ENCODE peak calls at places on chromosomes 6 and 20, in six cellular contexts. One of them, this sample, is unnamed.
A peak's percentile ranks its signal among the peaks of the same experiment; 100 is the strongest.

GRCh38 chr6:63740709-63741108 is 105.1 kb downstream of the PHF3 start:
- ATAC-seq in HepG2: no peak
- ATAC-seq in A549: no peak
- ATAC-seq in GM12878: no peak
- ATAC-seq in upper lobe of left lung: no peak
- ATAC-seq in K562: no peak
- ATAC-seq in this sample: no peak

GRCh38 chr6:35092362-35093117 is 48.6 kb downstream of the TCP11 start:
- ATAC-seq in K562: no peak
- ATAC-seq in HepG2: no peak
- ATAC-seq in upper lobe of left lung: no peak
- ATAC-seq in A549: no peak
- ATAC-seq in GM12878: no peak
- ATAC-seq in this sample: peak; percentile 37

GRCh38 chr6:147547369-147547902 is 38.9 kb downstream of the SAMD5 start:
- ATAC-seq in GM12878: no peak
- ATAC-seq in HepG2: no peak
- ATAC-seq in K562: peak; percentile 74
- ATAC-seq in upper lobe of left lung: no peak
- ATAC-seq in A549: no peak
- ATAC-seq in this sample: no peak

GRCh38 chr20:64038579-64039292 is 2.8 kb downstream of the C20orf204 start:
- ATAC-seq in HepG2: no peak
- ATAC-seq in GM12878: peak; percentile 68
- ATAC-seq in upper lobe of left lung: peak; percentile 88
- ATAC-seq in K562: peak; percentile 86
- ATAC-seq in A549: peak; percentile 88
- ATAC-seq in this sample: peak; percentile 81

GRCh38 chr20:53091789-53092188 is 119.6 kb downstream of the TSHZ2 start:
- ATAC-seq in A549: no peak
- ATAC-seq in HepG2: peak; percentile 58
- ATAC-seq in upper lobe of left lung: no peak
- ATAC-seq in GM12878: no peak
- ATAC-seq in K562: no peak
- ATAC-seq in this sample: no peak

GRCh38 chr6:93337772-93338394 is 81.5 kb downstream of the EPHA7 start:
- ATAC-seq in A549: no peak
- ATAC-seq in HepG2: no peak
- ATAC-seq in GM12878: no peak
- ATAC-seq in upper lobe of left lung: no peak
- ATAC-seq in K562: no peak
- ATAC-seq in this sample: no peak

GRCh38 chr6:149324428-149324827 is 6.9 kb downstream of the TAB2 start:
- ATAC-seq in upper lobe of left lung: no peak
- ATAC-seq in HepG2: no peak
- ATAC-seq in A549: no peak
- ATAC-seq in K562: peak; percentile 14
- ATAC-seq in GM12878: peak; percentile 28
- ATAC-seq in this sample: no peak

GRCh38 chr6:7145269-7146078 is 37.7 kb downstream of the RREB1 start:
- ATAC-seq in HepG2: no peak
- ATAC-seq in GM12878: no peak
- ATAC-seq in upper lobe of left lung: peak; percentile 68
- ATAC-seq in A549: no peak
- ATAC-seq in K562: no peak
- ATAC-seq in this sample: no peak

GRCh38 chr6:30614843-30615218 is 2.2 kb downstream of the PPP1R10 start:
- ATAC-seq in K562: peak; percentile 84
- ATAC-seq in upper lobe of left lung: peak; percentile 89
- ATAC-seq in HepG2: peak; percentile 58
- ATAC-seq in A549: peak; percentile 76
- ATAC-seq in GM12878: peak; percentile 79
- ATAC-seq in this sample: peak; percentile 82
- TF ChIP-seq EP300 in K562: peak; percentile 12
- TF ChIP-seq EP300 in upper lobe of left lung: no peak
- TF ChIP-seq EP300 in HepG2: no peak
- TF ChIP-seq EP300 in A549: no peak
- TF ChIP-seq EP300 in GM12878: no peak
- TF ChIP-seq EP300 in this sample: no peak

GRCh38 chr6:101391772-101392560 is 1.5 kb upstream of the GRIK2 start:
- ATAC-seq in A549: no peak
- ATAC-seq in HepG2: no peak
- ATAC-seq in upper lobe of left lung: no peak
- ATAC-seq in GM12878: no peak
- ATAC-seq in K562: no peak
- ATAC-seq in this sample: no peak
- H3K4me3 ChIP-seq in A549: no peak overlapping the region
- H3K4me3 ChIP-seq in HepG2: no peak overlapping the region
- H3K4me3 ChIP-seq in upper lobe of left lung: no peak overlapping the region
- H3K4me3 ChIP-seq in GM12878: no peak overlapping the region
- H3K4me3 ChIP-seq in K562: no peak overlapping the region
- H3K4me3 ChIP-seq in this sample: peak overlapping the region; percentile 52

GRCh38 chr6:75436869-75437268 is 56.7 kb downstream of the FILIP1 start:
- ATAC-seq in upper lobe of left lung: peak; percentile 37
- ATAC-seq in GM12878: no peak
- ATAC-seq in K562: no peak
- ATAC-seq in HepG2: no peak
- ATAC-seq in A549: no peak
- ATAC-seq in this sample: peak; percentile 79
- TF ChIP-seq EP300 in upper lobe of left lung: no peak
- TF ChIP-seq EP300 in GM12878: no peak
- TF ChIP-seq EP300 in K562: no peak
- TF ChIP-seq EP300 in HepG2: no peak
- TF ChIP-seq EP300 in A549: no peak
- TF ChIP-seq EP300 in this sample: no peak

GRCh38 chr6:50818673-50819072 is at the start of gene TFAP2B:
- ATAC-seq in upper lobe of left lung: no peak
- ATAC-seq in GM12878: no peak
- ATAC-seq in K562: no peak
- ATAC-seq in A549: no peak
- ATAC-seq in HepG2: no peak
- ATAC-seq in this sample: no peak
- H3K4me3 ChIP-seq in upper lobe of left lung: no peak within 1 kb of the TSS
- H3K4me3 ChIP-seq in GM12878: peak within 1 kb of the TSS; percentile 16
- H3K4me3 ChIP-seq in K562: no peak within 1 kb of the TSS
- H3K4me3 ChIP-seq in A549: no peak within 1 kb of the TSS
- H3K4me3 ChIP-seq in HepG2: no peak within 1 kb of the TSS
- H3K4me3 ChIP-seq in this sample: no peak within 1 kb of the TSS

GRCh38 chr6:4021133-4021861 is 57.6 kb downstream of the FAM217A start:
- ATAC-seq in K562: peak; percentile 75
- ATAC-seq in HepG2: peak; percentile 86
- ATAC-seq in GM12878: peak; percentile 78
- ATAC-seq in upper lobe of left lung: peak; percentile 93
- ATAC-seq in A549: peak; percentile 88
- ATAC-seq in this sample: peak; percentile 93
- TF ChIP-seq EP300 in K562: peak; percentile 26
- TF ChIP-seq EP300 in HepG2: no peak
- TF ChIP-seq EP300 in GM12878: no peak
- TF ChIP-seq EP300 in upper lobe of left lung: no peak
- TF ChIP-seq EP300 in A549: no peak
- TF ChIP-seq EP300 in this sample: no peak

DNA sequence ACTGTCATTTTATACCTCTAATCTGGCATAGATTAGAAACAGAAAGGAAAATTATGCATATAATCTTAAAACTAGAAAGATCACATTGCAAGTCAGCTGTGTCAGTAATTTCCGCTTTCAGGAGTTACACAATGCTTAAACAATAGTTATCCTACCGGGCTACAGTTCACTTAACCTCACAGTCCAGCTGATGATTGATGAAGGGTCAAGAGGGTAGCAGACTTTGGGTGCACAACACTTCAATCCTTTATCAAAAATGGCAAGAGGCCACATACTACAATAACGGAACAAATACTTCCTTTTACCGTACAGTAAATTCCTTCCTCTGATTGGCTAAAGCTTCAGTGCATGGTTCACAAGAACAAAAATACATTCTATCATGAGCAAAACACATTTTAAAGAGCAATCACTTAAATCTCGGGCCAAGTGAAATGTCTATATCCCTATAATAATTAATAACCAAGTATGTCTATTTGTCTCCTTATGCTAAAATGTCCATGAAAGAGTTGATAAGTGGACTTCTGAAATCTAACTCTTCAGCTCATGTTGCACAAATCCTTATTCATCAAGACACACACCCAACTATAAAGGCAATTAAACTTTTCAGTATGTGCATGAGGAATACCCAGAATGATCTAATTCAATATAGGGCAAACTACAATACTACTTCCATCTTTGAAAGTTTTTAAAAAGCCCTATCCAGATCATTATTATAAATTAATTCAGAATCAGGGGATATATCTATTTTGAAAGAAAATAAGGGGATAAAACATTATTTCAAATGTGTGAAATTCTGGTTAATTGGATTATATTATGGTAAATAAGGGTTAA is 76.8 kb downstream of the HIVEP2 start:
- ATAC-seq in HepG2: peak; percentile 96
- ATAC-seq in upper lobe of left lung: peak; percentile 69
- ATAC-seq in A549: no peak
- ATAC-seq in GM12878: peak; percentile 43
- ATAC-seq in K562: no peak
- ATAC-seq in this sample: peak; percentile 44
- H3K4me3 ChIP-seq in HepG2: no peak overlapping the region
- H3K4me3 ChIP-seq in upper lobe of left lung: no peak overlapping the region
- H3K4me3 ChIP-seq in A549: no peak overlapping the region
- H3K4me3 ChIP-seq in GM12878: no peak overlapping the region
- H3K4me3 ChIP-seq in K562: no peak overlapping the region
- H3K4me3 ChIP-seq in this sample: no peak overlapping the region

DNA sequence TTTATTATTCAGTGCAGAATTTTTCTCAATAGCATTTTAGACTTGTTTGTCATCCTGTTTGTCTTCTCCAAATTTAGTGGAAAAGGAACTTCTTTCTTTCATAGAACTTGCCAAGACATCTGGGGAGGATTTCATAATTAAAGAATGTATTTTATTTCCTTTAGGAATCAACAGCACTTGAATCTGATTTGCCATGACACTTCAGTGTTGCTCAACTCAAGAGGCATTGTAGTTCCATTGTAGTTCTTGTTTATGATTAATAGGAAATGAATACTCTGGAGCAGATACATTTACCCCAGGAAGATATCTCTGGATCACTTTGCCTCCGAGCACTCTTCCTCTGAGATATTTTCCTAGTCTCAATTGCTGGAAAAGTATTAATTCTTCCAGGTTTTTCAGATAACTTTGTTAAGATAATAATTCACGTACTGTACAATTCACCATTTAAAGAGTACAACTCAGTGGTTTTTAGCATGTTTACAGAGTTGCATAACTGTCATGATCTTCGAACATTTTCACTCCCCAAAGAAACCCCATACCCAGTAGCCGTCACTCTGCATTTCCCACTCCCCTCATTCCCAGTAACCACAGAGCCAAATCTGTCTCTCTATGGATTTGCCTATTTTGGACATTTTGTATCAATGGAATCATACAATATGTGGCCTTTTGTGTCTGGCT is 29.7 kb downstream of the AKAP12 start:
- ATAC-seq in K562: no peak
- ATAC-seq in upper lobe of left lung: no peak
- ATAC-seq in HepG2: peak; percentile 49
- ATAC-seq in GM12878: no peak
- ATAC-seq in A549: peak; percentile 38
- ATAC-seq in this sample: peak; percentile 64
- TF ChIP-seq EP300 in K562: no peak
- TF ChIP-seq EP300 in upper lobe of left lung: no peak
- TF ChIP-seq EP300 in HepG2: no peak
- TF ChIP-seq EP300 in GM12878: no peak
- TF ChIP-seq EP300 in A549: no peak
- TF ChIP-seq EP300 in this sample: no peak

DNA sequence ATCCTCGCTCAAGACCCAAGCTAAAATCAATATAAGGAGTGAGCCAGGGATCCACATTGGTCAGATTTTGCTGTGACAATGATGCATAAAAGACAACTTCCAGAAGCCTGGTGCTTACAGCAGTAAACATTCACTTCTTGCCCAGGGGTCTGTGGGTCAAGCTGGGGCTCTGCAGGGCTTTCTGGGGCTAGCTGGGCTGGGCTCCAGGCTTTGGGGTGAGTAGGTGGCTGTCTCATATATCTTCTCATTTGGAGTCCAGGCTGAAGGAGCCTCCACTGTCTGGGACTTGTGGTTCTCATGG is 25.8 kb upstream of the TOP1 start:
- ATAC-seq in K562: no peak
- ATAC-seq in HepG2: no peak
- ATAC-seq in A549: no peak
- ATAC-seq in GM12878: no peak
- ATAC-seq in upper lobe of left lung: no peak
- ATAC-seq in this sample: no peak
- H3K4me3 ChIP-seq in K562: no peak overlapping the region
- H3K4me3 ChIP-seq in HepG2: peak overlapping the region; percentile 0
- H3K4me3 ChIP-seq in A549: no peak overlapping the region
- H3K4me3 ChIP-seq in GM12878: no peak overlapping the region
- H3K4me3 ChIP-seq in upper lobe of left lung: no peak overlapping the region
- H3K4me3 ChIP-seq in this sample: no peak overlapping the region